ENCODE peak calls at places on chromosomes 1 and 21, in six cellular contexts. D is right cardiac atrium, A is pancreas, G is esophagus muscularis mucosa, Q is thoracic aorta, S is body of pancreas. U is an unnamed sample. For H3K4me1, the result is how much of the 10 kb centered on the place peaks cover.

GRCh38 chr1:112956503-112957132 is 622 bp upstream of the SLC16A1 start:
- DNase-seq in Q (no peak), G (peak), D (peak), A (no peak), S (peak), U (peak)

GRCh38 chr1:23521588-23521987 is 9.4 kb downstream of the E2F2 start:
- DNase-seq in D (peak), S (no peak), G (no peak), Q (no peak), A (no peak), U (no peak)

GRCh38 chr1:30637183-30637969 is 86.0 kb downstream of the MATN1 start:
- DNase-seq in Q (no peak), G (no peak), A (no peak), S (no peak), D (no peak), U (no peak)

GRCh38 chr1:6988796-6989195 is 203.5 kb downstream of the CAMTA1 start:
- DNase-seq in Q (no peak), S (no peak), A (no peak), D (no peak), G (no peak), U (no peak)

GRCh38 chr1:52325782-52326181 is 40.2 kb downstream of the CC2D1B start:
- DNase-seq in A (no peak), S (no peak), Q (no peak), G (no peak), D (no peak), U (no peak)

GRCh38 chr1:19166066-19166465 is 44.0 kb downstream of the UBR4 start:
- DNase-seq in Q (no peak), S (no peak), A (no peak), D (no peak), G (no peak), U (no peak)

GRCh38 chr1:165896277-165896676 is 68.9 kb downstream of the UCK2 start:
- DNase-seq in A (no peak), G (no peak), D (no peak), Q (peak), S (no peak), U (peak)

GRCh38 chr21:42636535-42636914 is 16.9 kb upstream of the PDE9A start:
- DNase-seq in D (no peak), G (no peak), A (no peak), S (no peak), Q (no peak), U (no peak)

GRCh38 chr1:184945034-184945433 is 29.3 kb downstream of the NIBAN1 start:
- DNase-seq in S (no peak), G (peak), A (no peak), D (no peak), Q (no peak), U (no peak)

GRCh38 chr1:202105571-202106339 is 17.0 kb upstream of the GPR37L1 start:
- DNase-seq in A (peak), S (peak), D (peak), G (no peak), Q (no peak), U (no peak)

GRCh38 chr1:227318003-227318851 is at the start of gene CDC42BPA:
- DNase-seq in G (no peak), Q (peak), A (peak), S (peak), D (peak), U (peak)

GRCh38 chr1:65279092-65279448 is 30.3 kb upstream of the DNAJC6 start:
- DNase-seq in D (no peak), S (no peak), Q (no peak), A (no peak), G (no peak), U (no peak)

GRCh38 chr1:40784141-40784770 is 669 bp downstream of the KCNQ4 start:
- DNase-seq in G (no peak), A (peak), D (peak), S (no peak), Q (no peak), U (no peak)

GRCh38 chr1:232938926-232939325 is 11.5 kb upstream of the NTPCR start:
- DNase-seq in Q (no peak), G (peak), S (no peak), D (no peak), A (no peak), U (no peak)

GRCh38 chr1:163351912-163352311 is 30.2 kb downstream of the NUF2 start:
- DNase-seq in A (no peak), S (no peak), Q (no peak), D (no peak), G (no peak), U (no peak)

GRCh38 chr21:33265664-33266049 is 510 bp upstream of the IL10RB start:
- DNase-seq in G (no peak), S (no peak), A (no peak), Q (no peak), D (peak), U (peak)

GRCh38 chr1:172647987-172648386 is 10.9 kb upstream of the FASLG start:
- DNase-seq in G (no peak), S (no peak), Q (no peak), A (no peak), D (no peak), U (no peak)

GRCh38 chr1:184289825-184290550 is 96.8 kb upstream of the C1orf21 start:
- DNase-seq in D (no peak), G (no peak), S (peak), Q (no peak), A (peak), U (no peak)

GRCh38 chr1:10948463-10948775 is 64.0 kb upstream of the TARDBP start:
- DNase-seq in Q (no peak), G (no peak), D (no peak), A (no peak), S (no peak), U (no peak)

GRCh38 chr1:228339059-228339704 is 67.5 kb downstream of the TRIM11 start:
- DNase-seq in G (no peak), A (no peak), D (peak), S (peak), Q (no peak), U (no peak)

GRCh38 chr1:86155061-86155806 is 1.3 kb downstream of the COL24A1 start:
- DNase-seq in Q (no peak), S (no peak), D (peak), A (peak), G (no peak), U (peak)

GRCh38 chr1:29749546-29749945 is 513.2 kb downstream of the PTPRU start:
- DNase-seq in G (no peak), A (no peak), Q (no peak), S (no peak), D (no peak), U (peak)

DNA sequence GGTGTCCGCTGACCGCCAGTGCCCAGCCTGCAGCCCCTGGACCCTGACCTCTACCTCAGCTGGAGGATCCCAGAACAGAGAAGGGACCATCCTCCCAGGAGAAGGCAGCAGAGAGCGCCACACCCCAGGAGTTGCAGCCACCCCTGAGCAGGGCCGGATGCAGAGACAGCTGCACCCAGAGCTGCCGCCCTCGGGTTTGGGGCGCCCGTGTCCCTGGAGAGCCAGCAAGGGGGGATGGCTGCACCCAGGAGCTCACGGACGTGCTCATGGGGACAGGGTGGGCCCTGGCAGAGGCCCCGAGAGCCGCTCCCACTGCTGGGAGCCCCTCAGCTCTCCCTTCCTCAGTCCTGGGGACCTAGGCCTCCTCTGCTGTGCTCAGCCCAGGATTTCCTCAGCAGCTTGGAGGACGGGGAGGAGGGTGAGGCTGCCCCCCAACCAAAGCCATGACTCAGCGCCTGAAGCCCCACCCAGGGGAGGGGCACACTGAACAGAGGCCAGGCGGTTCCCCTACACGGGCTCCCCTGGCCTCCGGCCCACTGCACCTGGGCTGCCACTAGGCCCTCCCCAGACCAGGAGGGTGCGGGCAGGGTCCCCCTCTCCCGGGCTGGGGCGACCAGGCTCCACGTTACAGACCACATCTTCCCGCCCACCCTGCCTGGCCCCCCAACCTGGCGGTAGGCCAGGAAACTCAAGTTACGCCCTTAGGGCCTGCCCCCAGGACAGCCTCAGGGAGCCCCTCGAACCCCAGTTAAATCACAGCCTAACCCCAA is 2.2 kb downstream of the ACAP3 start:
- DNase-seq in G (peak), A (peak), S (no peak), Q (no peak), D (peak), U (peak)
- H3K4me1 ChIP-seq in G (half or more), A (under half), S (under half), Q (under half), D (under half), U (under half)

GRCh38 chr1:212030936-212031528 is 4.3 kb downstream of the INTS7 start:
- DNase-seq in D (no peak), S (no peak), G (no peak), A (no peak), Q (no peak), U (no peak)
- H3K4me1 ChIP-seq in D (under half), S (under half), G (under half), A (under half), Q (under half), U (under half)

GRCh38 chr1:14943516-14943851 is 210.1 kb upstream of the TMEM51 start:
- DNase-seq in D (no peak), S (no peak), A (no peak), G (no peak), Q (no peak), U (no peak)
- H3K4me1 ChIP-seq in D (under half), S (under half), A (under half), G (half or more), Q (under half), U (under half)

DNA sequence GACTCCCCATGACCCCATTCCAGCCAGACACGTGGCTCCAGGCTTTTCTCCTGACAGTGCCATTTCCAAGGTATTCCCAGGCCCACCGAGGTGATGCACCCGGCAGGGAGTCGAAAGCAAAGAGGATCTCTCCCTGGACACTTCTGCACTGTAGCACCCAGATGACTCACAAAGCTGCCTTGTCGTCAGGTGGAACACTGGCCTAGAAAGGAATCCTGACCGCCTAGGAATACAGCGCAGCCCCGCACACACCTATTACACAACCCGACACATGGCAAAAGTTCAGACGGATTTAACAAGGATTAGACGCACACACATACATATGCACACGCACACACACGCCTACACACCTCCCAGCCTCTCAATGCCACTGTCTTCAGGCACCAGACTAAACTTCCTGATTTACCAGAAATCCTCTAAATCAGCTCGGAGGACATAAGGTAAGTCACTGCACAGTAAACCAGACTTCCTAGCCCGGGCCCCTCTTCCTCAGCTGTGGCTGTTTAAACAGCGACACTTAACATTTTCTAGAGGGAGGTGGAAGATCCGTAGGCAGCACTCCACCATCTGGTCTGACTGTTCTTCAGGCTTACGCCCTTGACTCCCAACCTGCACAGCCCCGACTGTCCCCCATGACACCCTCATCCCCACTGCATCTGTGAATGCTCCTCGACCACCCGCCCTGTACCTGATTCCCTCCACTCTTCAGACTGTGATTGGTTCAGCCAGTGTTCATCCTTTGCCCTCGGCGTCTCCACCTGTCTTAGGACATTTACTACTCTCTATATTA is 12.7 kb downstream of the FAM89A start:
- DNase-seq in S (no peak), G (peak), D (no peak), A (no peak), Q (no peak), U (no peak)
- H3K4me1 ChIP-seq in S (under half), G (under half), D (under half), A (under half), Q (under half), U (under half)

GRCh38 chr1:100631015-100631521 is 88.5 kb upstream of the VCAM1 start:
- DNase-seq in A (no peak), S (no peak), G (no peak), Q (no peak), D (no peak), U (no peak)
- H3K4me1 ChIP-seq in A (under half), S (under half), G (under half), Q (under half), D (under half), U (under half)

GRCh38 chr21:27346041-27346448 is 379.2 kb upstream of the ADAMTS5 start:
- DNase-seq in D (no peak), A (no peak), S (no peak), Q (no peak), G (no peak), U (no peak)
- H3K4me1 ChIP-seq in D (under half), A (under half), S (under half), Q (under half), G (under half), U (under half)

GRCh38 chr1:42935313-42935624 is 23.4 kb downstream of the SLC2A1 start:
- DNase-seq in Q (no peak), S (peak), D (no peak), A (no peak), G (no peak), U (peak)
- H3K4me1 ChIP-seq in Q (under half), S (under half), D (under half), A (under half), G (under half), U (under half)

GRCh38 chr21:26626187-26626586 is 53.1 kb upstream of the CYYR1 start:
- DNase-seq in D (no peak), Q (no peak), A (no peak), G (no peak), S (no peak), U (no peak)

DNA sequence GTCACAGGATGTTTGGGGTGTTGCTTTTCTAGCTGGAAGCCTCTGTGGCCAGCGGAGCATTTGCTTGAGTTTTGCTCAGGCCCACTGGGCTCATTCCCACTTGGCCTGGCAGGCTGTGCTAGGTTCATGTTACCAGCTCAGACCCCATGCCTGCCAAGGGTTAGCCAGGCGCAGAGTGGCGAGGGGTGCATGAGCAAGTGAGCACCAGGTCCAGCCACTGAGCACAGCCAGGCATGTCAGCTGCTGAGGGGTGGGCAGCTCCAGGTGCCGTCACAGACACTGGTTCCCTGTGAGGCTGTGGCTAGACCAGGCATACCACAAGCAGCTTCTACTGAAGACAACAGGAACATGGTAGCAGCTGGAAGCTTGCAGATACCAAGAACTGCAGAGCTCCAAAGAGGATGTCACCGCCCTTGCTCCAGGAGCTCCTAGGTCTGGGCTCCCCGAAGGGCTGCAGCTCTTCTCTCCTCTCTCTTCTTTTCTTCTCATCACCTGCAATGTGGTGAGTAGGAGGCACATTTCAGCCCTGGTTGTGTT is 52.0 kb upstream of the CYYR1 start:
- DNase-seq in D (no peak), G (no peak), Q (no peak), S (no peak), A (no peak), U (no peak)
- H3K4me1 ChIP-seq in D (under half), G (under half), Q (under half), S (under half), A (under half), U (under half)

GRCh38 chr1:32128971-32129370 is 21.1 kb downstream of the KPNA6 start:
- DNase-seq in A (no peak), S (no peak), Q (no peak), D (no peak), G (no peak), U (no peak)

GRCh38 chr1:32128479-32128878 is 20.6 kb downstream of the KPNA6 start:
- DNase-seq in A (no peak), D (no peak), S (no peak), Q (no peak), G (no peak), U (no peak)

GRCh38 chr1:32126770-32127169 is 18.9 kb downstream of the KPNA6 start:
- DNase-seq in S (no peak), A (no peak), D (no peak), Q (no peak), G (no peak), U (no peak)

GRCh38 chr1:32125313-32125712 is 17.5 kb downstream of the KPNA6 start:
- DNase-seq in D (no peak), Q (no peak), S (no peak), A (no peak), G (no peak), U (no peak)

DNA sequence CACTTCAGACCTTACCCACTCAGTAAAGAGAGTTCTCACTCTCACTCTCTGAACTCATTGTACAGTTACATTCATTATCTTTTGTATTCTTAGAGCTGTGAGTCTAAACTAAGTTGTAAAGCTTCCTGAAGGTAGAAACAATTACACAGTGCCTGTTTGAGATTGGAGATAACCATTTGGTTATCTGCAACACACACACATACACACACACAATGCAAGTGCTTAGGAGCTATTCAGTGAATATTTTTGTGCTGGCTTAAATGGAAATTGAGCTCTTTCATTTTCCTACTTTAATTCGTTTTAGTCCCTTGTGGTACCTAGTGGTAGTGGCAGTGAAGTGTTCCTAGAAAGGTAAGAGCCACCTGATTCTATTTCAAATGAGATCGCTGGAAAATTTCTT is 19.9 kb downstream of the KPNA6 start:
- DNase-seq in A (no peak), S (no peak), G (no peak), Q (no peak), D (no peak), U (no peak)
- H3K4me1 ChIP-seq in A (under half), S (under half), G (under half), Q (under half), D (under half), U (under half)

GRCh38 chr1:36953061-36953460 is 81.3 kb downstream of the GRIK3 start:
- DNase-seq in G (no peak), A (no peak), Q (no peak), S (no peak), D (no peak), U (no peak)

GRCh38 chr1:36951761-36952160 is 82.6 kb downstream of the GRIK3 start:
- DNase-seq in A (no peak), G (no peak), S (no peak), Q (no peak), D (no peak), U (no peak)

GRCh38 chr1:36948606-36949005 is 85.7 kb downstream of the GRIK3 start:
- DNase-seq in Q (no peak), D (no peak), A (no peak), G (no peak), S (no peak), U (no peak)

GRCh38 chr1:36948147-36948546 is 86.2 kb downstream of the GRIK3 start:
- DNase-seq in Q (no peak), A (no peak), S (no peak), D (no peak), G (no peak), U (no peak)

GRCh38 chr1:36950588-36950987 is 83.7 kb downstream of the GRIK3 start:
- DNase-seq in D (no peak), A (no peak), S (no peak), Q (no peak), G (no peak), U (no peak)
- H3K4me1 ChIP-seq in D (under half), A (under half), S (under half), Q (under half), G (under half), U (under half)